ENCODE peak calls at places on chromosome 16, in five cellular contexts. One of them, this sample, is unnamed.

GRCh38 chr16:56347166-56347565 is 78.2 kb downstream of the AMFR start:
- DNase-seq in cardiac muscle cell: no peak
- DNase-seq in activated CD4-positive, alpha-beta T cell treated with anti-CD3 and anti-CD28 coated beads, Interleukin-2, amount 10 ng/mL, durations not matched to agents 24 days and 14 days: no peak
- DNase-seq in foreskin fibroblast: no peak
- DNase-seq in neural crest cell: no peak
- DNase-seq in this sample: no peak

GRCh38 chr16:53899471-53899870 is 195.5 kb downstream of the FTO start:
- DNase-seq in cardiac muscle cell: no peak
- DNase-seq in neural crest cell: no peak
- DNase-seq in foreskin fibroblast: no peak
- DNase-seq in activated CD4-positive, alpha-beta T cell treated with anti-CD3 and anti-CD28 coated beads, Interleukin-2, amount 10 ng/mL, durations not matched to agents 24 days and 14 days: no peak
- DNase-seq in this sample: peak; percentile 49

GRCh38 chr16:50268352-50268751 is 2.0 kb downstream of the ADCY7 start:
- DNase-seq in activated CD4-positive, alpha-beta T cell treated with anti-CD3 and anti-CD28 coated beads, Interleukin-2, amount 10 ng/mL, durations not matched to agents 24 days and 14 days: no peak
- DNase-seq in foreskin fibroblast: no peak
- DNase-seq in neural crest cell: no peak
- DNase-seq in cardiac muscle cell: no peak
- DNase-seq in this sample: no peak

GRCh38 chr16:58563235-58563634 is 47.9 kb downstream of the SETD6 start:
- DNase-seq in activated CD4-positive, alpha-beta T cell treated with anti-CD3 and anti-CD28 coated beads, Interleukin-2, amount 10 ng/mL, durations not matched to agents 24 days and 14 days: no peak
- DNase-seq in neural crest cell: no peak
- DNase-seq in foreskin fibroblast: peak; percentile 41
- DNase-seq in cardiac muscle cell: no peak
- DNase-seq in this sample: peak; percentile 77

GRCh38 chr16:81497690-81498089 is 53.1 kb downstream of the CMIP start:
- DNase-seq in neural crest cell: no peak
- DNase-seq in cardiac muscle cell: no peak
- DNase-seq in foreskin fibroblast: no peak
- DNase-seq in activated CD4-positive, alpha-beta T cell treated with anti-CD3 and anti-CD28 coated beads, Interleukin-2, amount 10 ng/mL, durations not matched to agents 24 days and 14 days: peak; percentile 70
- DNase-seq in this sample: no peak

GRCh38 chr16:22225060-22225459 is 19.0 kb downstream of the EEF2K start:
- DNase-seq in activated CD4-positive, alpha-beta T cell treated with anti-CD3 and anti-CD28 coated beads, Interleukin-2, amount 10 ng/mL, durations not matched to agents 24 days and 14 days: no peak
- DNase-seq in neural crest cell: no peak
- DNase-seq in cardiac muscle cell: no peak
- DNase-seq in foreskin fibroblast: no peak
- DNase-seq in this sample: no peak

GRCh38 chr16:67026570-67026969 is 2.4 kb upstream of the CBFB start:
- DNase-seq in activated CD4-positive, alpha-beta T cell treated with anti-CD3 and anti-CD28 coated beads, Interleukin-2, amount 10 ng/mL, durations not matched to agents 24 days and 14 days: no peak
- DNase-seq in cardiac muscle cell: no peak
- DNase-seq in neural crest cell: no peak
- DNase-seq in foreskin fibroblast: no peak
- DNase-seq in this sample: no peak

GRCh38 chr16:67146523-67147357 is 4.1 kb downstream of the B3GNT9 start:
- DNase-seq in cardiac muscle cell: no peak
- DNase-seq in neural crest cell: no peak
- DNase-seq in activated CD4-positive, alpha-beta T cell treated with anti-CD3 and anti-CD28 coated beads, Interleukin-2, amount 10 ng/mL, durations not matched to agents 24 days and 14 days: no peak
- DNase-seq in foreskin fibroblast: no peak
- DNase-seq in this sample: no peak

GRCh38 chr16:85162478-85163277 is 50.4 kb upstream of the CIBAR2 start:
- DNase-seq in foreskin fibroblast: peak; percentile 84
- DNase-seq in activated CD4-positive, alpha-beta T cell treated with anti-CD3 and anti-CD28 coated beads, Interleukin-2, amount 10 ng/mL, durations not matched to agents 24 days and 14 days: no peak
- DNase-seq in neural crest cell: no peak
- DNase-seq in cardiac muscle cell: no peak
- DNase-seq in this sample: peak; percentile 87

GRCh38 chr16:87740441-87740840 is 25.3 kb downstream of the KLHDC4 start:
- DNase-seq in activated CD4-positive, alpha-beta T cell treated with anti-CD3 and anti-CD28 coated beads, Interleukin-2, amount 10 ng/mL, durations not matched to agents 24 days and 14 days: no peak
- DNase-seq in cardiac muscle cell: no peak
- DNase-seq in foreskin fibroblast: no peak
- DNase-seq in neural crest cell: no peak
- DNase-seq in this sample: peak; percentile 38

GRCh38 chr16:30927789-30928378 is 4.5 kb downstream of the FBXL19 start:
- DNase-seq in activated CD4-positive, alpha-beta T cell treated with anti-CD3 and anti-CD28 coated beads, Interleukin-2, amount 10 ng/mL, durations not matched to agents 24 days and 14 days: peak; percentile 78
- DNase-seq in cardiac muscle cell: peak; percentile 84
- DNase-seq in foreskin fibroblast: no peak
- DNase-seq in neural crest cell: no peak
- DNase-seq in this sample: peak; percentile 39

GRCh38 chr16:83713597-83713996 is 94.2 kb upstream of the HSBP1 start:
- DNase-seq in foreskin fibroblast: no peak
- DNase-seq in neural crest cell: no peak
- DNase-seq in cardiac muscle cell: no peak
- DNase-seq in activated CD4-positive, alpha-beta T cell treated with anti-CD3 and anti-CD28 coated beads, Interleukin-2, amount 10 ng/mL, durations not matched to agents 24 days and 14 days: peak; percentile 56
- DNase-seq in this sample: no peak

GRCh38 chr16:2023098-2023925 is 3.4 kb upstream of the NHERF2 start:
- DNase-seq in foreskin fibroblast: peak; percentile 78
- DNase-seq in activated CD4-positive, alpha-beta T cell treated with anti-CD3 and anti-CD28 coated beads, Interleukin-2, amount 10 ng/mL, durations not matched to agents 24 days and 14 days: peak; percentile 99
- DNase-seq in neural crest cell: peak; percentile 99
- DNase-seq in cardiac muscle cell: peak; percentile 92
- DNase-seq in this sample: peak; percentile 71

GRCh38 chr16:1879477-1879876 is 7.5 kb upstream of the MEIOB start:
- DNase-seq in cardiac muscle cell: no peak
- DNase-seq in activated CD4-positive, alpha-beta T cell treated with anti-CD3 and anti-CD28 coated beads, Interleukin-2, amount 10 ng/mL, durations not matched to agents 24 days and 14 days: no peak
- DNase-seq in neural crest cell: no peak
- DNase-seq in foreskin fibroblast: no peak
- DNase-seq in this sample: no peak

GRCh38 chr16:89841275-89841674 is 13.0 kb downstream of the SPIRE2 start:
- DNase-seq in neural crest cell: no peak
- DNase-seq in activated CD4-positive, alpha-beta T cell treated with anti-CD3 and anti-CD28 coated beads, Interleukin-2, amount 10 ng/mL, durations not matched to agents 24 days and 14 days: peak; percentile 83
- DNase-seq in foreskin fibroblast: no peak
- DNase-seq in cardiac muscle cell: no peak
- DNase-seq in this sample: no peak